ENCODE peak calls at places on chromosomes 5 and 9, in eight cellular contexts. O is esophagus muscularis mucosa, K is ovary, D is right lobe of liver, E is heart left ventricle, F is testis, M is adrenal gland, J is IMR-90. U is an unnamed sample. For H3K36me3, the result is how much of the 10 kb centered on the place peaks cover.

GRCh38 chr9:104293877-104294276 is 199.8 kb downstream of the SMC2 start:
- DNase-seq in J (no peak), F (no peak), M (no peak), K (no peak), O (no peak), D (no peak), E (no peak), U (no peak)

GRCh38 chr9:31023793-31024192 is 1360.7 kb upstream of the ACO1 start:
- DNase-seq in J (no peak), E (no peak), M (no peak), K (no peak), O (no peak), D (no peak), F (no peak), U (no peak)

GRCh38 chr5:40681351-40682311 is 1.9 kb downstream of the PTGER4 start:
- DNase-seq in M (peak), E (peak), F (peak), D (peak), J (no peak), K (no peak), O (no peak), U (peak)

GRCh38 chr5:178211095-178212048 is 7.0 kb downstream of the HNRNPAB start:
- DNase-seq in M (no peak), O (no peak), F (no peak), E (no peak), J (no peak), D (no peak), K (no peak), U (no peak)

GRCh38 chr9:33135086-33135958 is 31.8 kb downstream of the B4GALT1 start:
- DNase-seq in J (peak), K (peak), E (no peak), O (no peak), F (peak), D (peak), M (peak), U (peak)

GRCh38 chr5:59799668-59800374 is 93.7 kb downstream of the PDE4D start:
- DNase-seq in D (no peak), O (no peak), M (no peak), E (no peak), K (no peak), J (peak), F (no peak), U (no peak)

GRCh38 chr5:159774476-159775031 is 141.7 kb upstream of the ADRA1B start:
- DNase-seq in K (no peak), J (no peak), D (no peak), O (no peak), M (no peak), E (no peak), F (no peak), U (no peak)

GRCh38 chr9:131986089-131986488 is 93.6 kb downstream of the MED27 start:
- DNase-seq in K (no peak), F (no peak), D (no peak), E (no peak), O (no peak), J (no peak), M (no peak), U (no peak)

GRCh38 chr5:1557114-1557873 is 33.5 kb upstream of the LPCAT1 start:
- DNase-seq in M (peak), K (peak), E (no peak), F (no peak), D (no peak), J (no peak), O (no peak), U (no peak)

GRCh38 chr9:87771251-87772006 is 45.5 kb downstream of the CTSL start:
- DNase-seq in K (no peak), J (no peak), M (no peak), E (no peak), F (no peak), D (no peak), O (no peak), U (no peak)

GRCh38 chr5:137075163-137075970 is 423.8 kb downstream of the SPOCK1 start:
- DNase-seq in J (peak), O (no peak), D (peak), M (peak), F (peak), E (peak), K (peak), U (peak)

GRCh38 chr9:88742483-88742882 is 207.5 kb downstream of the NXNL2 start:
- DNase-seq in K (no peak), D (no peak), F (no peak), J (peak), E (no peak), M (no peak), O (peak), U (no peak)

GRCh38 chr5:1057485-1057825 is 48.9 kb downstream of the NKD2 start:
- DNase-seq in D (no peak), F (no peak), E (no peak), J (no peak), O (no peak), M (no peak), K (no peak), U (no peak)

GRCh38 chr9:113523421-113524141 is 60.1 kb downstream of the RGS3 start:
- DNase-seq in O (no peak), K (no peak), D (peak), E (peak), F (no peak), J (no peak), M (peak), U (peak)

GRCh38 chr9:89896806-89897340 is 292.1 kb downstream of the GADD45G start:
- DNase-seq in F (no peak), D (no peak), E (no peak), M (peak), J (no peak), O (peak), K (no peak), U (no peak)

GRCh38 chr9:124218438-124219289 is 39.1 kb upstream of the NEK6 start:
- DNase-seq in K (no peak), F (peak), E (peak), J (peak), O (no peak), M (peak), D (peak), U (peak)

GRCh38 chr5:766666-767431 is 17.7 kb downstream of the ZDHHC11B start:
- DNase-seq in K (peak), E (peak), F (no peak), M (peak), D (peak), O (no peak), J (no peak), U (peak)

GRCh38 chr5:67037171-67037570 is 159.4 kb downstream of the CD180 start:
- DNase-seq in J (peak), M (no peak), F (no peak), D (no peak), K (no peak), E (no peak), O (no peak), U (no peak)

GRCh38 chr5:129245489-129245888 is 150.9 kb downstream of the ISOC1 start:
- DNase-seq in D (no peak), E (no peak), F (no peak), J (no peak), O (no peak), M (no peak), K (no peak), U (no peak)
- H3K27ac ChIP-seq in D (no peak), E (no peak), F (no peak), J (no peak), O (no peak), M (no peak), K (no peak), U (no peak)

GRCh38 chr9:129865668-129866320 is 30.5 kb downstream of the USP20 start:
- DNase-seq in M (no peak), O (no peak), K (no peak), J (no peak), E (no peak), D (no peak), F (no peak), U (no peak)
- H3K36me3 ChIP-seq in M (under half), O (half or more), K (under half), J (under half), E (half or more), D (under half), F (under half), U (under half)

GRCh38 chr9:128322342-128323191 is at the start of the genes COQ4 and TRUB2:
- DNase-seq in O (peak), K (peak), J (peak), F (peak), M (peak), E (peak), D (peak), U (peak)
- TF ChIP-seq POLR2A in O (peak), K (no peak), J (peak), F (no peak), M (peak), E (peak), D (peak), U (peak)

GRCh38 chr9:130171226-130172148 is 717 bp upstream of the NCS1 start:
- DNase-seq in J (no peak), K (no peak), E (no peak), M (peak), F (no peak), O (no peak), D (no peak), U (no peak)
- H3K27ac ChIP-seq in J (peak), K (no peak), E (peak), M (no peak), F (no peak), O (peak), D (no peak), U (no peak)

GRCh38 chr9:36218011-36218410 is 27.3 kb downstream of the CLTA start:
- DNase-seq in D (no peak), M (no peak), E (no peak), K (no peak), J (no peak), O (no peak), F (no peak), U (no peak)
- H3K36me3 ChIP-seq in D (half or more), M (under half), E (half or more), K (under half), J (half or more), O (half or more), F (under half), U (under half)

DNA sequence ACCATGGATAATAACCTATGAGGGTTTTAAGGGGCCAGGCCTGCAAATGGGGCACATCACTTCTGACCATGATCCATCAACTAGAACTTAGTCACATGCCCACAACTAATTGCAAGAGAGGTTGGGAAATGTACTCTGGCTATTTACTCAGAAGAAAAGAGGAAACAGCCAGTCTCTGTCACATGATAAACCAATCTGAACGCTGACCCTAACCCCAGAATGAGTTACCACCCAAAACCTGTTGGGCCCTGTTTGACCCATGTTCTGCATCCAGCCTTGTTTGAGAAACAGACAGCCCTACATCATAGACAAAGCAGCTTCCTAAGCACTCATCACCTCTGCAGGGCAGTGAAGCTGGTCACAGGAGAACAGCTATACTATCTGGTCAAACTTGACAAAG is 5.8 kb downstream of the MACROH2A1 start:
- DNase-seq in M (no peak), F (no peak), J (no peak), O (peak), D (no peak), K (no peak), E (no peak), U (no peak)
- TF ChIP-seq POLR2A in M (no peak), F (no peak), J (no peak), O (no peak), D (no peak), K (no peak), E (no peak), U (no peak)

GRCh38 chr5:54703568-54704255 is 186.2 kb downstream of the SNX18 start:
- DNase-seq in O (peak), D (no peak), F (no peak), E (no peak), M (no peak), J (no peak), K (no peak), U (no peak)
- H3K27ac ChIP-seq in O (no peak), D (peak), F (no peak), E (peak), M (no peak), J (peak), K (no peak), U (peak)

GRCh38 chr5:14157494-14157782 is 14.3 kb downstream of the TRIO start:
- DNase-seq in F (no peak), K (no peak), M (no peak), D (no peak), E (no peak), O (no peak), J (no peak), U (no peak)

GRCh38 chr5:14161825-14162556 is 18.8 kb downstream of the TRIO start:
- DNase-seq in K (no peak), E (no peak), F (no peak), O (no peak), M (no peak), J (no peak), D (no peak), U (no peak)

GRCh38 chr5:14156611-14157493 is 13.7 kb downstream of the TRIO start:
- DNase-seq in D (no peak), F (no peak), M (no peak), E (no peak), K (no peak), O (no peak), J (peak), U (no peak)

GRCh38 chr5:14160116-14160515 is 17.0 kb downstream of the TRIO start:
- DNase-seq in F (no peak), D (no peak), O (peak), E (no peak), M (no peak), K (no peak), J (no peak), U (no peak)

GRCh38 chr5:14158890-14159666 is 15.9 kb downstream of the TRIO start:
- DNase-seq in D (no peak), M (no peak), E (no peak), K (no peak), J (no peak), F (no peak), O (no peak), U (no peak)
- H3K36me3 ChIP-seq in D (under half), M (under half), E (under half), K (under half), J (under half), F (under half), O (under half), U (under half)